ENCODE peak calls at places on chromosomes 13 and 19, in five cellular contexts. U is HepG2, X is HEK293T, B is GM12878, P is H1. N is an unnamed sample.

GRCh38 chr19:13016245-13016627 is 21.0 kb downstream of the NFIX start:
- DNase-seq in U (no peak), X (no peak), B (no peak), P (no peak), N (no peak)

GRCh38 chr19:18612772-18613588 is at the start of gene TMEM59L:
- DNase-seq in U (no peak), X (no peak), B (no peak), P (peak), N (no peak)

GRCh38 chr13:22114630-22115311 is 443.9 kb downstream of the FGF9 start:
- DNase-seq in U (no peak), X (no peak), B (peak), P (no peak), N (no peak)

GRCh38 chr19:56983148-56983547 is 136.6 kb upstream of the USP29 start:
- DNase-seq in U (no peak), X (no peak), B (no peak), P (no peak), N (peak)

GRCh38 chr13:35995136-35995535 is 136.0 kb downstream of the DCLK1 start:
- DNase-seq in U (no peak), X (no peak), B (no peak), P (no peak), N (no peak)

GRCh38 chr13:112024577-112024976 is 42.4 kb upstream of the SOX1 start:
- DNase-seq in U (no peak), X (no peak), B (no peak), P (no peak), N (no peak)

GRCh38 chr13:21557995-21558394 is 46.0 kb downstream of the MICU2 start:
- DNase-seq in U (peak), X (peak), B (no peak), P (no peak), N (peak)

GRCh38 chr19:45591004-45591637 is 6.5 kb upstream of the OPA3 start:
- DNase-seq in U (peak), X (peak), B (no peak), P (peak), N (peak)

GRCh38 chr19:16180611-16181010 is 4.6 kb upstream of the FAM32A start:
- DNase-seq in U (no peak), X (no peak), B (no peak), P (no peak), N (peak)

GRCh38 chr19:19460761-19461265 is 54.5 kb downstream of the TSSK6 start:
- DNase-seq in U (no peak), X (no peak), B (no peak), P (no peak), N (no peak)

DNA sequence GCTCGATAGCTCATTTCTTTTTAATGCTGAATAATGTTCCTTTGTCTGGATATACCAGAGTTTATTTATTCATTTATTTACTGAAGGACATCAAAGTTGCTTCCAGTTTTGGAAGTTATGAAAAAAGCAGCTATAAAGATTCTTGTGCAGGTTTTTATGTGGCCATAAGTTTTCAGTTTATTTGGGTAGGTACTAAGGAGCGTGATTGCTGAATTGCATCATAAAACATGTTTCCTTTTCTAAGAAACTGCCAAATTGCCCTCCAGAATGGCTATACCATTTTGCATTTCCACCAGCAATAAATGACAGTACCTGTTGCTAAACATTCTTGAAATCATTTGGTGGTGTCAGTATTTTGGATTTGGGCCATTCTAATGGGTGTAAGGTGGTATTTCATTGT is 1067.7 kb upstream of the SPRY2 start:
- DNase-seq in U (no peak), X (no peak), B (no peak), P (no peak), N (no peak)
- TF ChIP-seq SUZ12 in U (no peak), X (no peak), B (no peak), P (no peak), N (no peak)

DNA sequence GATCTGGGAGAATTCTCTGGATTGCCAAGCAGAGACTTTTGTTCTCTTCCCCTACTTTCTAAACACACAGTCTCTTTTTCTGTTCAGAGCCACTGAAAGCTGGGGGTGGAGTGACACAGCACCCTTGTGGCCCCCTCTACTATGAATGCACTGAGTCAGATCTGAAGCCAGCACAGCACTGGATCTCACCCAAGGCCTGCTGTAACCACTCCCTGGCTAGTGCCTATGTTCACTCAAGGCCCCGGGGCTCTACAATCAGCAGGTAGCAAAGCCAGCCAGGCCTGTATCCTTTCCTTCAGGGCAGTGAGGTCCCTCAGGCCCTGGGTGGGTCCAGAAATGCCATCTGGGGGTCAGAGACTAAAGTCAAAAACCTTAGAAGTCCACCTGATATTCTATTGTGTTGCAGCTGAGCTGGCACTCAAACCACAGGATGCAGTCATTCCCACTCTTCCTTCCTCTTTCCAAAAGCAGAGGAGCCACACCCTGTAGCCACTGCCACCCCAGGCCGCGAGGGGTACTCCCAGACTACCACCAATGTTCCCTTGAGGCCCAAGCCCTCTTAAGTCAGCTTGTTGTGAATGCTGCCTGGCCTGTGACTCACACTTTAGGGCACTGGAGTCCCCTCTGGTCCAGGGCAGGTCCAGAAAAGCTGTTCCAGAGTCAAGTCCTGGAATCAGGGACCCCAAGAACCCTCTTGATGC is 110.1 kb upstream of the RXFP2 start:
- DNase-seq in U (no peak), X (no peak), B (no peak), P (no peak), N (no peak)
- TF ChIP-seq SUZ12 in U (no peak), X (no peak), B (no peak), P (no peak), N (no peak)

GRCh38 chr19:49058592-49058991 is 1.0 kb upstream of the CGB7 start:
- DNase-seq in U (no peak), X (peak), B (no peak), P (no peak), N (no peak)
- TF ChIP-seq SUZ12 in U (no peak), X (no peak), B (no peak), P (no peak), N (no peak)

DNA sequence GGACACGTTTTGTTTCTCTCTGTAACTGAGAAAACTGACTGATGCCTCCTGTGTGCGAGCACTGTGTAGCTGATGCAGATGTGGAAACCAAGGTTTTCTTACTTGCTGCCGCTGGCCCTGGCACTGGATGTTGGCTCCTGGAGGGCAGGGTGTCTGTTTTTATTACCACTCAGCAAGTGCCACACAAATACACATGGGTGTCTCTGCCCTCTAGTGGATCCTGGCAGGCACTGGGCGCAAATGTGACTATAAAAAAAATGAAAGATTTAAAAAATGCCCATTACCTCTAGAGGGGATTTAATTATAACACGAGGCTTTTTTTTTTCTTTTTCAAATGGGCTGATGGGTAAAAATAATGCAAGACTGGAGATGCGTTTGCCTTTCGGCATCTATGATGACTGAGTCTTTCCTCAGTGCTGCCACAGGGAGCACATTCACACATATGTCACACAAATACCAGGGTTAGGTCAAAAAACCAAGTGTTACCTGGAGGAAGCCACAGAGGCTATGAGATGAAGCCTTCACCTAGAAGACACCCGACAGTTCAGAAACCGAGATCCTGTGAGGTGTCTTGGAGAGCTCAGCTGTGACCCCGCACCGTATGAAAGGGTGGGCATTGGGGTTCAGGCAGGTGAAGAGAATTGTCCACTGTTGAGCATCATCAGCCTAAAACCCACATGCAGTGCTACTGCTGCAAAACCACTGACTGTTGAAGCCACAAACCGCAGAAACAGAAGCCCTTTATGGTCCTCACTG is 25.7 kb downstream of the CHAMP1 start:
- DNase-seq in U (peak), X (no peak), B (no peak), P (no peak), N (no peak)
- TF ChIP-seq SUZ12 in U (no peak), X (no peak), B (no peak), P (no peak), N (no peak)

GRCh38 chr19:2374808-2375207 is 14.7 kb downstream of the TMPRSS9 start:
- DNase-seq in U (no peak), X (no peak), B (no peak), P (no peak), N (no peak)

GRCh38 chr19:2372076-2372612 is 12.1 kb downstream of the TMPRSS9 start:
- DNase-seq in U (no peak), X (no peak), B (no peak), P (no peak), N (no peak)

GRCh38 chr19:2376784-2377519 is 16.9 kb downstream of the TMPRSS9 start:
- DNase-seq in U (no peak), X (no peak), B (no peak), P (no peak), N (no peak)

GRCh38 chr19:2375341-2376121 is 15.5 kb downstream of the TMPRSS9 start:
- DNase-seq in U (no peak), X (no peak), B (no peak), P (no peak), N (no peak)

GRCh38 chr19:2371656-2372055 is 11.6 kb downstream of the TMPRSS9 start:
- DNase-seq in U (no peak), X (no peak), B (no peak), P (no peak), N (no peak)
- TF ChIP-seq SUZ12 in U (no peak), X (no peak), B (no peak), P (no peak), N (no peak)

GRCh38 chr13:92950771-92951170 is 275.8 kb upstream of the GPC6 start:
- DNase-seq in U (no peak), X (no peak), B (no peak), P (no peak), N (no peak)
- TF ChIP-seq SUZ12 in U (no peak), X (no peak), B (no peak), P (no peak), N (no peak)

GRCh38 chr13:44158055-44158655 is 215.5 kb upstream of the SERP2 start:
- DNase-seq in U (no peak), X (no peak), B (no peak), P (no peak), N (no peak)

GRCh38 chr13:44157614-44158013 is 216.0 kb upstream of the SERP2 start:
- DNase-seq in U (no peak), X (no peak), B (no peak), P (no peak), N (no peak)

GRCh38 chr13:44153536-44153935 is 220.1 kb upstream of the SERP2 start:
- DNase-seq in U (no peak), X (no peak), B (no peak), P (no peak), N (no peak)

GRCh38 chr13:44156294-44156658 is 217.3 kb upstream of the SERP2 start:
- DNase-seq in U (no peak), X (no peak), B (no peak), P (no peak), N (no peak)

DNA sequence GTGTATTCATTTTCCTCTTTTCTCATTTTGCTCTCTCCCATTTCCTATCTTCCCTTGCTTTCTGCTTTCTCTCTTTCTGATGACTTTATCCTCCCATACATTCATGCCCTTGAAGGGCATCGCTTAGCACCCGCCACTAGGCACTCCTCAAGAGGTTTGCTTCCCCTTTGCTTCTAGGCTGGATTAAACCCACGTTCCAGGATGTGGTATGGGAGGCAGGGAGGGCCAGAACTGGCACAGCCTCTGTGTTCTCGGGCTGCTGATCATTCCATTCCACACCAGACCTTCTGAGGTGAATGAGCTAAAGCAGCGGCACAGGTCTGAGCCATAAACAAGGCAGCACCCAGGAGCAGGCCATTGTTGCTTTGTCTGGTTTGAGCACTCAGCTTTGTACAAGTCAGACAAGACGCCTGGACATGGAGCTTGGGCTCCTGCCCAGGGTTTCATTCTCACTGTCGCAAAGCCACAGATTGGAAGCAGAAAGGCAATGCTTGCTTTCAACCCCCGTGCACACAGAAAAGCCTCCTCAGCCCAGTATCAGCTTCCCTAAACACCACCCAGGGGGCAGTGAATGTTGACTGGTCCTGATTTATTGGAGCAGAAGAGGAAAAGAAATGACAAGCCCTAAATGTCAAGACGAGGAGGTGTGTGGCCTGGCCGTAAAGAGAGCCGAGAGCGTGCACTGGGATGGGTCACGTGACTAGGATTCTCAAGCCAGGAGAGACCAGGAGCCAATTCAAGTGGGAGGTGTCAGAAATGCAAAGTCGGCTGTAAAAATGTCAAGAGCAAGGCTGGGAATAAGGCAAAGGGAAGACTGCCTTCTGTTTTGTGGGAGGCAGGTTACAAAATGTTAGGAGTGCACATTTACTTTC is 218.0 kb upstream of the SERP2 start:
- DNase-seq in U (no peak), X (peak), B (no peak), P (no peak), N (no peak)
- TF ChIP-seq SUZ12 in U (no peak), X (no peak), B (no peak), P (no peak), N (no peak)